ENCODE peak calls at places on chromosomes 6 and 20, in seven cellular contexts. J is H9, C is H1, T is mesenchymal stem cell, F is neuronal stem cell, X is IMR-90, B is trophoblast cell. Q is an unnamed sample.
A peak's percentile ranks its signal among the peaks of the same experiment; 100 is the strongest.

GRCh38 chr6:13615802-13616140 is 636 bp downstream of the NOL7 start:
- DNase-seq in J (no peak), C (peak; percentile 59), T (peak; percentile 63), F (peak; percentile 24), X (peak; percentile 35), B (peak; percentile 28), Q (peak; percentile 53)

GRCh38 chr6:35543459-35544193 is 30.9 kb upstream of the TULP1 start:
- DNase-seq in J (peak; percentile 84), C (no peak), T (no peak), F (no peak), X (no peak), B (no peak), Q (peak; percentile 78)

GRCh38 chr6:104226798-104227444 is 632.8 kb downstream of the HACE1 start:
- DNase-seq in J (no peak), C (no peak), T (peak; percentile 20), F (no peak), X (no peak), B (no peak), Q (no peak)

GRCh38 chr20:58981564-58982364 is 708 bp downstream of the NELFCD start:
- DNase-seq in J (no peak), C (peak; percentile 62), T (peak; percentile 33), F (peak; percentile 15), X (peak; percentile 6), B (no peak), Q (peak; percentile 61)

GRCh38 chr6:75128881-75129570 is 76.8 kb downstream of the COL12A1 start:
- DNase-seq in J (no peak), C (no peak), T (no peak), F (no peak), X (no peak), B (no peak), Q (no peak)

GRCh38 chr6:41503841-41504525 is 42.2 kb upstream of the FOXP4 start:
- DNase-seq in J (no peak), C (peak; percentile 66), T (peak; percentile 42), F (no peak), X (peak; percentile 73), B (no peak), Q (peak; percentile 79)

GRCh38 chr6:87136963-87137362 is 18.4 kb upstream of the ZNF292 start:
- DNase-seq in J (no peak), C (no peak), T (no peak), F (no peak), X (no peak), B (no peak), Q (no peak)

GRCh38 chr6:119138906-119139541 is 60.6 kb upstream of the FAM184A start:
- DNase-seq in J (no peak), C (no peak), T (peak; percentile 79), F (no peak), X (no peak), B (no peak), Q (no peak)

GRCh38 chr6:106163446-106163965 is 77.4 kb downstream of the PRDM1 start:
- DNase-seq in J (peak; percentile 52), C (no peak), T (peak; percentile 79), F (no peak), X (peak; percentile 76), B (no peak), Q (peak; percentile 57)

GRCh38 chr6:126788961-126789365 is 329.5 kb upstream of the RSPO3 start:
- DNase-seq in J (no peak), C (no peak), T (no peak), F (no peak), X (no peak), B (no peak), Q (no peak)

GRCh38 chr6:707576-708236 is 14.8 kb upstream of the EXOC2 start:
- DNase-seq in J (no peak), C (peak; percentile 38), T (no peak), F (no peak), X (no peak), B (no peak), Q (no peak)

GRCh38 chr6:11093065-11093590 is 506 bp upstream of the SMIM13 start:
- DNase-seq in J (peak; percentile 22), C (no peak), T (no peak), F (no peak), X (peak; percentile 41), B (peak; percentile 94), Q (no peak)

GRCh38 chr6:111219785-111220184 is 132.5 kb downstream of the SLC16A10 start:
- DNase-seq in J (no peak), C (no peak), T (no peak), F (no peak), X (no peak), B (no peak), Q (no peak)

GRCh38 chr6:131917763-131918649 is 33.2 kb downstream of the CCN2 start:
- DNase-seq in J (no peak), C (no peak), T (no peak), F (no peak), X (no peak), B (no peak), Q (peak; percentile 44)

GRCh38 chr20:15654208-15654649 is 919.0 kb downstream of the KIF16B start:
- DNase-seq in J (peak; percentile 80), C (peak; percentile 52), T (peak; percentile 57), F (peak; percentile 54), X (peak; percentile 49), B (peak; percentile 75), Q (peak; percentile 92)

GRCh38 chr6:155397172-155397705 is 58.4 kb downstream of the NOX3 start:
- DNase-seq in J (no peak), C (no peak), T (no peak), F (no peak), X (no peak), B (no peak), Q (no peak)

GRCh38 chr20:2037296-2037914 is 43.5 kb upstream of the PDYN start:
- DNase-seq in J (no peak), C (no peak), T (no peak), F (no peak), X (no peak), B (no peak), Q (no peak)

GRCh38 chr20:2026514-2026913 is 32.7 kb upstream of the PDYN start:
- DNase-seq in J (no peak), C (no peak), T (no peak), F (no peak), X (no peak), B (no peak), Q (no peak)

GRCh38 chr20:2038161-2038560 is 44.3 kb upstream of the PDYN start:
- DNase-seq in J (no peak), C (no peak), T (no peak), F (no peak), X (no peak), B (no peak), Q (peak; percentile 51)

GRCh38 chr20:2032168-2032567 is 38.3 kb upstream of the PDYN start:
- DNase-seq in J (no peak), C (no peak), T (no peak), F (peak; percentile 20), X (no peak), B (no peak), Q (peak; percentile 31)
- H2AK5ac ChIP-seq in J (no peak overlapping the region), C (no peak overlapping the region), T (no peak overlapping the region), F (no peak overlapping the region), X (no peak overlapping the region), B (no peak overlapping the region), Q (no peak overlapping the region)

GRCh38 chr6:149891259-149891658 is 6.7 kb downstream of the RAET1E start:
- DNase-seq in J (no peak), C (no peak), T (no peak), F (no peak), X (no peak), B (no peak), Q (no peak)

GRCh38 chr6:149888113-149888512 is 9.8 kb downstream of the RAET1E start:
- DNase-seq in J (no peak), C (no peak), T (no peak), F (no peak), X (no peak), B (no peak), Q (no peak)

GRCh38 chr6:149888659-149889058 is 9.3 kb downstream of the RAET1E start:
- DNase-seq in J (no peak), C (no peak), T (peak; percentile 16), F (no peak), X (peak; percentile 54), B (no peak), Q (no peak)

GRCh38 chr6:149889321-149889720 is 8.6 kb downstream of the RAET1E start:
- DNase-seq in J (no peak), C (no peak), T (peak; percentile 39), F (no peak), X (peak; percentile 17), B (no peak), Q (no peak)

GRCh38 chr6:149890629-149891045 is 7.3 kb downstream of the RAET1E start:
- DNase-seq in J (no peak), C (no peak), T (no peak), F (no peak), X (no peak), B (no peak), Q (no peak)
- H2AK5ac ChIP-seq in J (no peak overlapping the region), C (no peak overlapping the region), T (no peak overlapping the region), F (no peak overlapping the region), X (peak overlapping the region; percentile 27), B (no peak overlapping the region), Q (no peak overlapping the region)

DNA sequence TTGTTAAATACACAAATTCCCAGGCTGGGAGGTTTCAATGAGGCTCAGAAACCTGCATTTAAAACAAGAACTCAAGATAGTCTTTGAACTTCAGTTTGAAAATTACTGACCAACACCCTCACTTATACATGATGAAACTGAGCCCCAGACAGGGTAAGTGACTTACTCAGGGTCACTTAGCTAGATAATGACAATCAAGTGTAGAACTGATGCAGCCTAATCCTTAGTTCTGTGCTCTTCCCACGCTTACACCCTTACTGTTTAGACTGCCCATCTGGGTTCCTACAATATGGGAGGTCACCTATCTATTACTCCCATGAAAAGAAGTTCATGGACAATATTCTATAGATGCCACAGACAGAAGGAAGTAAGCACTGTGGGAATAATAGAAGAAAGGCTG is 24.5 kb upstream of the FAM135A start:
- DNase-seq in J (no peak), C (no peak), T (no peak), F (no peak), X (no peak), B (no peak), Q (no peak)
- H2AK5ac ChIP-seq in J (no peak overlapping the region), C (no peak overlapping the region), T (no peak overlapping the region), F (no peak overlapping the region), X (no peak overlapping the region), B (no peak overlapping the region), Q (no peak overlapping the region)

GRCh38 chr6:133392015-133392414 is 150.9 kb downstream of the EYA4 start:
- DNase-seq in J (no peak), C (no peak), T (no peak), F (no peak), X (no peak), B (no peak), Q (no peak)

GRCh38 chr6:133392641-133393040 is 151.5 kb downstream of the EYA4 start:
- DNase-seq in J (no peak), C (no peak), T (no peak), F (no peak), X (no peak), B (no peak), Q (no peak)

GRCh38 chr6:133388731-133389130 is 147.6 kb downstream of the EYA4 start:
- DNase-seq in J (no peak), C (no peak), T (no peak), F (no peak), X (no peak), B (no peak), Q (no peak)

GRCh38 chr6:133393891-133394290 is 152.7 kb downstream of the EYA4 start:
- DNase-seq in J (no peak), C (no peak), T (no peak), F (no peak), X (no peak), B (no peak), Q (no peak)

DNA sequence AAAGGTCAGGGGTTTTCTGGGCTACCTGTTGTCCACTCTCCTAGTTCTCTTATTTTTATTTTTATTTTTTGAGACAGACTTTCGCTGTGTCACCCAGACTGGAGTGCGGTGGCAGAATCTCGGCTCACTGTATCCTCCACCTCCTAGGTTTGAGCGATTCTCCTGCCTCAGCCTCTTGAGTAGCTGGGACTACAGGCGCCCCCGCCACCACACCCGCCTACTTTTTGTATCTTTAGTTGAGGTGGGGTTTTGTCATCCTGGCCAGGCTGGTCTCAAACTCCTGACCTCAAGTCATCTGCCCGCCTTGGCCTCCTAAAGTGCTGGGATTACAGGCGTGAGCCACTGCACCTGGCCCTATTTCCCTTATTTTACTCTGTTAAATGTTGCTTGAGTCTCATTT is 149.0 kb downstream of the EYA4 start:
- DNase-seq in J (no peak), C (no peak), T (no peak), F (no peak), X (no peak), B (no peak), Q (no peak)
- H2AK5ac ChIP-seq in J (no peak overlapping the region), C (no peak overlapping the region), T (no peak overlapping the region), F (no peak overlapping the region), X (no peak overlapping the region), B (no peak overlapping the region), Q (no peak overlapping the region)